ENCODE peak calls at places on chromosomes 1 and 21, in six cellular contexts. P is T-helper 9 cell; A is G401; B is prostate gland; S is IMR-90; R is natural killer cell treated with Interleukin-12 subunit alpha and Interleukin-12 subunit beta and Interleukin-15 and Interleukin-18, amount 100 ng/mL, for 72 hours. V is an unnamed sample.

GRCh38 chr1:47978486-47978885 is 18.7 kb downstream of the TRABD2B start:
- DNase-seq in P (no peak), A (no peak), B (no peak), S (peak), R (no peak), V (no peak)

GRCh38 chr21:33373451-33373850 is 29.8 kb upstream of the IFNGR2 start:
- DNase-seq in P (no peak), A (no peak), B (no peak), S (no peak), R (peak), V (no peak)

GRCh38 chr1:230507671-230508407 is 81.7 kb upstream of the PGBD5 start:
- DNase-seq in P (no peak), A (peak), B (no peak), S (no peak), R (no peak), V (peak)

GRCh38 chr1:235657747-235658526 is 8.4 kb upstream of the GNG4 start:
- DNase-seq in P (no peak), A (no peak), B (no peak), S (no peak), R (no peak), V (no peak)

GRCh38 chr1:231421616-231421970 is 494 bp downstream of the EGLN1 start:
- DNase-seq in P (peak), A (peak), B (peak), S (peak), R (peak), V (peak)

GRCh38 chr1:56376188-56376984 is 203.0 kb downstream of the PLPP3 start:
- DNase-seq in P (no peak), A (peak), B (peak), S (peak), R (no peak), V (peak)

GRCh38 chr1:85849660-85850059 is 141.4 kb upstream of the ZNHIT6 start:
- DNase-seq in P (no peak), A (no peak), B (no peak), S (no peak), R (no peak), V (no peak)

GRCh38 chr1:45954401-45954847 is 151.0 kb downstream of the MAST2 start:
- DNase-seq in P (no peak), A (no peak), B (peak), S (peak), R (no peak), V (no peak)

GRCh38 chr21:41993744-41994143 is 16.4 kb downstream of the ZBTB21 start:
- DNase-seq in P (no peak), A (no peak), B (no peak), S (peak), R (no peak), V (no peak)

GRCh38 chr1:11802973-11803885 is 2.5 kb downstream of the MTHFR start:
- DNase-seq in P (peak), A (peak), B (peak), S (peak), R (peak), V (peak)

GRCh38 chr1:232620356-232620841 is 9.5 kb downstream of the SIPA1L2 start:
- DNase-seq in P (no peak), A (peak), B (peak), S (peak), R (no peak), V (peak)

GRCh38 chr1:40784141-40784770 is 669 bp downstream of the KCNQ4 start:
- DNase-seq in P (no peak), A (no peak), B (no peak), S (no peak), R (no peak), V (no peak)

GRCh38 chr1:224411766-224412165 is 22.8 kb downstream of the WDR26 start:
- DNase-seq in P (no peak), A (no peak), B (no peak), S (peak), R (no peak), V (no peak)

GRCh38 chr1:187999973-188000372 is 1171.2 kb downstream of the PLA2G4A start:
- DNase-seq in P (no peak), A (no peak), B (no peak), S (peak), R (no peak), V (peak)

GRCh38 chr1:228157381-228158126 is 7.8 kb downstream of the GJC2 start:
- DNase-seq in P (no peak), A (no peak), B (no peak), S (no peak), R (no peak), V (no peak)

GRCh38 chr21:37230632-37231246 is 36.4 kb downstream of the VPS26C start:
- DNase-seq in P (no peak), A (no peak), B (no peak), S (no peak), R (no peak), V (no peak)

GRCh38 chr21:25607812-25608737 is 794 bp upstream of the MRPL39 start:
- DNase-seq in P (peak), A (peak), B (peak), S (peak), R (peak), V (peak)

GRCh38 chr1:182603646-182604127 is 502 bp downstream of the RGS16 start:
- DNase-seq in P (no peak), A (peak), B (no peak), S (no peak), R (no peak), V (no peak)

GRCh38 chr21:44917446-44918106 is 3.1 kb downstream of the ITGB2 start:
- DNase-seq in P (no peak), A (no peak), B (no peak), S (no peak), R (no peak), V (no peak)

GRCh38 chr1:248143311-248143710 is 1.6 kb upstream of the OR2M5 start:
- DNase-seq in P (no peak), A (no peak), B (no peak), S (no peak), R (no peak), V (no peak)

GRCh38 chr1:180167721-180168467 is 13.2 kb downstream of the QSOX1 start:
- DNase-seq in P (no peak), A (no peak), B (peak), S (peak), R (no peak), V (no peak)

GRCh38 chr1:29379438-29380073 is 143.2 kb downstream of the PTPRU start:
- DNase-seq in P (no peak), A (no peak), B (no peak), S (peak), R (no peak), V (no peak)

GRCh38 chr1:111848852-111849545 is 93.3 kb downstream of the DDX20 start:
- DNase-seq in P (no peak), A (no peak), B (no peak), S (no peak), R (no peak), V (no peak)

GRCh38 chr1:197252981-197253380 is 15.1 kb upstream of the CRB1 start:
- DNase-seq in P (no peak), A (no peak), B (no peak), S (no peak), R (no peak), V (no peak)

GRCh38 chr1:1167416-1168155 is 6.1 kb upstream of the TTLL10 start:
- DNase-seq in P (no peak), A (no peak), B (no peak), S (no peak), R (no peak), V (no peak)

GRCh38 chr1:41739061-41739955 is 179.4 kb downstream of the HIVEP3 start:
- DNase-seq in P (peak), A (peak), B (no peak), S (peak), R (peak), V (peak)

GRCh38 chr1:41322101-41322661 is 39.1 kb upstream of the FOXO6 start:
- DNase-seq in P (no peak), A (no peak), B (no peak), S (no peak), R (no peak), V (no peak)

GRCh38 chr1:1353389-1354151 is 4.4 kb upstream of the DVL1 start:
- DNase-seq in P (no peak), A (no peak), B (no peak), S (no peak), R (no peak), V (no peak)

V was measured in pons.